ENCODE peak calls at places on chromosomes 12 and 14, in six cellular contexts. One of them, this sample, is unnamed.

GRCh38 chr12:13980548-13981295 is 680 bp downstream of the GRIN2B start:
- DNase-seq in lower lobe of right lung: no peak
- DNase-seq in fibroblast of mammary gland: no peak
- DNase-seq in activated B cell treated with CpG ODN at 0.5 μM for 24 hours: no peak
- DNase-seq in GM12865: no peak
- DNase-seq in progenitor cell of endocrine pancreas: peak
- DNase-seq in this sample: peak

GRCh38 chr14:79412822-79413221 is 798.5 kb downstream of the DIO2 start:
- DNase-seq in GM12865: no peak
- DNase-seq in fibroblast of mammary gland: no peak
- DNase-seq in activated B cell treated with CpG ODN at 0.5 μM for 24 hours: no peak
- DNase-seq in lower lobe of right lung: no peak
- DNase-seq in progenitor cell of endocrine pancreas: no peak
- DNase-seq in this sample: no peak

GRCh38 chr12:98939350-98939749 is 294.3 kb downstream of the APAF1 start:
- DNase-seq in activated B cell treated with CpG ODN at 0.5 μM for 24 hours: no peak
- DNase-seq in progenitor cell of endocrine pancreas: no peak
- DNase-seq in GM12865: peak
- DNase-seq in fibroblast of mammary gland: peak
- DNase-seq in lower lobe of right lung: no peak
- DNase-seq in this sample: peak

GRCh38 chr14:71703477-71703876 is 228.8 kb upstream of the RGS6 start:
- DNase-seq in lower lobe of right lung: no peak
- DNase-seq in GM12865: no peak
- DNase-seq in progenitor cell of endocrine pancreas: no peak
- DNase-seq in fibroblast of mammary gland: peak
- DNase-seq in activated B cell treated with CpG ODN at 0.5 μM for 24 hours: no peak
- DNase-seq in this sample: no peak

GRCh38 chr14:68937790-68938514 is 41.1 kb downstream of the ACTN1 start:
- DNase-seq in GM12865: no peak
- DNase-seq in fibroblast of mammary gland: peak
- DNase-seq in activated B cell treated with CpG ODN at 0.5 μM for 24 hours: no peak
- DNase-seq in progenitor cell of endocrine pancreas: no peak
- DNase-seq in lower lobe of right lung: no peak
- DNase-seq in this sample: no peak

GRCh38 chr14:44396226-44396625 is 110.9 kb downstream of the FSCB start:
- DNase-seq in progenitor cell of endocrine pancreas: no peak
- DNase-seq in GM12865: no peak
- DNase-seq in lower lobe of right lung: no peak
- DNase-seq in fibroblast of mammary gland: no peak
- DNase-seq in activated B cell treated with CpG ODN at 0.5 μM for 24 hours: no peak
- DNase-seq in this sample: no peak

GRCh38 chr14:49287004-49287403 is 299.2 kb downstream of the RPS29 start:
- DNase-seq in GM12865: no peak
- DNase-seq in lower lobe of right lung: no peak
- DNase-seq in fibroblast of mammary gland: peak
- DNase-seq in progenitor cell of endocrine pancreas: no peak
- DNase-seq in activated B cell treated with CpG ODN at 0.5 μM for 24 hours: no peak
- DNase-seq in this sample: no peak

GRCh38 chr12:74980510-74980909 is 229.1 kb downstream of the KCNC2 start:
- DNase-seq in lower lobe of right lung: no peak
- DNase-seq in GM12865: no peak
- DNase-seq in fibroblast of mammary gland: no peak
- DNase-seq in progenitor cell of endocrine pancreas: no peak
- DNase-seq in activated B cell treated with CpG ODN at 0.5 μM for 24 hours: no peak
- DNase-seq in this sample: no peak

GRCh38 chr14:42710071-42710470 is 1103.4 kb downstream of the LRFN5 start:
- DNase-seq in progenitor cell of endocrine pancreas: no peak
- DNase-seq in GM12865: no peak
- DNase-seq in lower lobe of right lung: no peak
- DNase-seq in activated B cell treated with CpG ODN at 0.5 μM for 24 hours: no peak
- DNase-seq in fibroblast of mammary gland: peak
- DNase-seq in this sample: no peak

GRCh38 chr12:102461501-102461900 is 18.9 kb downstream of the IGF1 start:
- DNase-seq in GM12865: no peak
- DNase-seq in lower lobe of right lung: no peak
- DNase-seq in progenitor cell of endocrine pancreas: no peak
- DNase-seq in fibroblast of mammary gland: no peak
- DNase-seq in activated B cell treated with CpG ODN at 0.5 μM for 24 hours: no peak
- DNase-seq in this sample: no peak

GRCh38 chr12:75585309-75585708 is 73.9 kb upstream of the KRR1 start:
- DNase-seq in activated B cell treated with CpG ODN at 0.5 μM for 24 hours: no peak
- DNase-seq in fibroblast of mammary gland: peak
- DNase-seq in lower lobe of right lung: no peak
- DNase-seq in progenitor cell of endocrine pancreas: no peak
- DNase-seq in GM12865: no peak
- DNase-seq in this sample: no peak

GRCh38 chr12:111160350-111161142 is 208.3 kb downstream of the PHETA1 start:
- DNase-seq in lower lobe of right lung: no peak
- DNase-seq in fibroblast of mammary gland: no peak
- DNase-seq in progenitor cell of endocrine pancreas: no peak
- DNase-seq in activated B cell treated with CpG ODN at 0.5 μM for 24 hours: no peak
- DNase-seq in GM12865: no peak
- DNase-seq in this sample: no peak

GRCh38 chr14:24887623-24888304 is 162.2 kb downstream of the STXBP6 start:
- DNase-seq in lower lobe of right lung: no peak
- DNase-seq in fibroblast of mammary gland: no peak
- DNase-seq in activated B cell treated with CpG ODN at 0.5 μM for 24 hours: no peak
- DNase-seq in GM12865: no peak
- DNase-seq in progenitor cell of endocrine pancreas: no peak
- DNase-seq in this sample: no peak

GRCh38 chr14:70177092-70177491 is 11.7 kb downstream of the SLC8A3 start:
- DNase-seq in progenitor cell of endocrine pancreas: no peak
- DNase-seq in GM12865: no peak
- DNase-seq in activated B cell treated with CpG ODN at 0.5 μM for 24 hours: no peak
- DNase-seq in lower lobe of right lung: no peak
- DNase-seq in fibroblast of mammary gland: no peak
- DNase-seq in this sample: no peak

GRCh38 chr14:50339178-50339804 is 27.2 kb downstream of the DMAC2L start:
- DNase-seq in activated B cell treated with CpG ODN at 0.5 μM for 24 hours: no peak
- DNase-seq in lower lobe of right lung: no peak
- DNase-seq in fibroblast of mammary gland: no peak
- DNase-seq in progenitor cell of endocrine pancreas: no peak
- DNase-seq in GM12865: no peak
- DNase-seq in this sample: no peak

GRCh38 chr14:50342211-50343080 is 30.3 kb downstream of the DMAC2L start:
- DNase-seq in GM12865: peak
- DNase-seq in activated B cell treated with CpG ODN at 0.5 μM for 24 hours: no peak
- DNase-seq in lower lobe of right lung: peak
- DNase-seq in progenitor cell of endocrine pancreas: no peak
- DNase-seq in fibroblast of mammary gland: peak
- DNase-seq in this sample: peak

GRCh38 chr14:50340045-50340444 is 27.9 kb downstream of the DMAC2L start:
- DNase-seq in fibroblast of mammary gland: no peak
- DNase-seq in progenitor cell of endocrine pancreas: no peak
- DNase-seq in activated B cell treated with CpG ODN at 0.5 μM for 24 hours: no peak
- DNase-seq in lower lobe of right lung: no peak
- DNase-seq in GM12865: no peak
- DNase-seq in this sample: no peak

GRCh38 chr14:50338547-50338946 is 26.4 kb downstream of the DMAC2L start:
- DNase-seq in activated B cell treated with CpG ODN at 0.5 μM for 24 hours: no peak
- DNase-seq in fibroblast of mammary gland: no peak
- DNase-seq in progenitor cell of endocrine pancreas: no peak
- DNase-seq in GM12865: no peak
- DNase-seq in lower lobe of right lung: no peak
- DNase-seq in this sample: no peak

DNA sequence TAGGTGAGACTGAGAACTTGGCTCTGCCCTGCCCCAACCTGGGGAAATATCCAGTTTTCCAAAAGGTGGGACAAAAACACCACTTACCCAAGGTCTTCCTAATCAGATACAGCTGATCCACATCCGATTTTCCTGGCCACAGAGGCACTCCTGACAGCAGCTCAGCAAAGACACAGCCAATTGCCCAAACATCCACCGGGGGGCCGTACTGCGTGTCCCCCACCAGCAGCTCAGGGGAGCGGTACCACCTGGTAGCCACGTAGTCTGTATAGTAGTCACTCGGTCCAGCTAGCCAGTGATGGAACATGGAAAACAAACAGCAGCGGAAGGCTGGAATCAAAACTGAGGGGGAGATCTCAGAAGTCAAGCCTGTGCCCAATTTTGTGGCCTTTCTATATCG is 28.8 kb downstream of the DMAC2L start:
- DNase-seq in fibroblast of mammary gland: no peak
- DNase-seq in progenitor cell of endocrine pancreas: no peak
- DNase-seq in activated B cell treated with CpG ODN at 0.5 μM for 24 hours: no peak
- DNase-seq in GM12865: peak
- DNase-seq in lower lobe of right lung: no peak
- DNase-seq in this sample: no peak
- TF ChIP-seq CTCF in fibroblast of mammary gland: no peak
- TF ChIP-seq CTCF in progenitor cell of endocrine pancreas: peak
- TF ChIP-seq CTCF in activated B cell treated with CpG ODN at 0.5 μM for 24 hours: no peak
- TF ChIP-seq CTCF in GM12865: peak
- TF ChIP-seq CTCF in lower lobe of right lung: no peak
- TF ChIP-seq CTCF in this sample: no peak

GRCh38 chr14:91875515-91876286 is 8.4 kb upstream of the TC2N start:
- DNase-seq in fibroblast of mammary gland: no peak
- DNase-seq in progenitor cell of endocrine pancreas: no peak
- DNase-seq in activated B cell treated with CpG ODN at 0.5 μM for 24 hours: no peak
- DNase-seq in lower lobe of right lung: no peak
- DNase-seq in GM12865: no peak
- DNase-seq in this sample: no peak

GRCh38 chr14:91879196-91879595 is 11.9 kb upstream of the TC2N start:
- DNase-seq in GM12865: no peak
- DNase-seq in fibroblast of mammary gland: no peak
- DNase-seq in progenitor cell of endocrine pancreas: no peak
- DNase-seq in activated B cell treated with CpG ODN at 0.5 μM for 24 hours: no peak
- DNase-seq in lower lobe of right lung: no peak
- DNase-seq in this sample: no peak

GRCh38 chr14:91877376-91877775 is 10.0 kb upstream of the TC2N start:
- DNase-seq in lower lobe of right lung: no peak
- DNase-seq in fibroblast of mammary gland: no peak
- DNase-seq in progenitor cell of endocrine pancreas: no peak
- DNase-seq in activated B cell treated with CpG ODN at 0.5 μM for 24 hours: no peak
- DNase-seq in GM12865: no peak
- DNase-seq in this sample: no peak

GRCh38 chr14:91876492-91876891 is 9.2 kb upstream of the TC2N start:
- DNase-seq in progenitor cell of endocrine pancreas: no peak
- DNase-seq in activated B cell treated with CpG ODN at 0.5 μM for 24 hours: no peak
- DNase-seq in lower lobe of right lung: no peak
- DNase-seq in GM12865: no peak
- DNase-seq in fibroblast of mammary gland: no peak
- DNase-seq in this sample: no peak

GRCh38 chr14:91878274-91878673 is 10.9 kb upstream of the TC2N start:
- DNase-seq in lower lobe of right lung: no peak
- DNase-seq in fibroblast of mammary gland: no peak
- DNase-seq in GM12865: no peak
- DNase-seq in activated B cell treated with CpG ODN at 0.5 μM for 24 hours: no peak
- DNase-seq in progenitor cell of endocrine pancreas: no peak
- DNase-seq in this sample: no peak
- TF ChIP-seq CTCF in lower lobe of right lung: no peak
- TF ChIP-seq CTCF in fibroblast of mammary gland: no peak
- TF ChIP-seq CTCF in GM12865: no peak
- TF ChIP-seq CTCF in activated B cell treated with CpG ODN at 0.5 μM for 24 hours: no peak
- TF ChIP-seq CTCF in progenitor cell of endocrine pancreas: no peak
- TF ChIP-seq CTCF in this sample: no peak

GRCh38 chr12:57797938-57798337 is 15.4 kb downstream of the TSFM start:
- DNase-seq in activated B cell treated with CpG ODN at 0.5 μM for 24 hours: no peak
- DNase-seq in GM12865: no peak
- DNase-seq in fibroblast of mammary gland: no peak
- DNase-seq in progenitor cell of endocrine pancreas: no peak
- DNase-seq in lower lobe of right lung: no peak
- DNase-seq in this sample: no peak
- TF ChIP-seq CTCF in activated B cell treated with CpG ODN at 0.5 μM for 24 hours: no peak
- TF ChIP-seq CTCF in GM12865: no peak
- TF ChIP-seq CTCF in fibroblast of mammary gland: no peak
- TF ChIP-seq CTCF in progenitor cell of endocrine pancreas: no peak
- TF ChIP-seq CTCF in lower lobe of right lung: no peak
- TF ChIP-seq CTCF in this sample: no peak

GRCh38 chr14:95334044-95334443 is 14.3 kb upstream of the CLMN start:
- DNase-seq in GM12865: no peak
- DNase-seq in lower lobe of right lung: no peak
- DNase-seq in activated B cell treated with CpG ODN at 0.5 μM for 24 hours: no peak
- DNase-seq in progenitor cell of endocrine pancreas: no peak
- DNase-seq in fibroblast of mammary gland: no peak
- DNase-seq in this sample: no peak
- TF ChIP-seq CTCF in GM12865: peak
- TF ChIP-seq CTCF in lower lobe of right lung: no peak
- TF ChIP-seq CTCF in activated B cell treated with CpG ODN at 0.5 μM for 24 hours: no peak
- TF ChIP-seq CTCF in progenitor cell of endocrine pancreas: no peak
- TF ChIP-seq CTCF in fibroblast of mammary gland: no peak
- TF ChIP-seq CTCF in this sample: no peak